ENCODE peak calls at places on chromosomes 11 and 22, in six cellular contexts. K, R, T, B, M and J are unnamed samples. For H3K9me3 and H3K4me1, the result is how much of the 10 kb centered on the place peaks cover.

GRCh38 chr11:130775306-130776043 is 140.8 kb downstream of the SNX19 start:
- DNase-seq in K (no peak), R (no peak), T (no peak), B (no peak), M (no peak), J (peak)

GRCh38 chr11:93020248-93021088 is 51.0 kb downstream of the MTNR1B start:
- DNase-seq in K (no peak), R (no peak), T (no peak), B (peak), M (no peak), J (no peak)

GRCh38 chr11:113193894-113194293 is 120.5 kb upstream of the TTC12 start:
- DNase-seq in K (no peak), R (no peak), T (no peak), B (peak), M (no peak), J (no peak)

GRCh38 chr11:87076260-87076783 is 38.6 kb downstream of the TMEM135 start:
- DNase-seq in K (no peak), R (no peak), T (no peak), B (no peak), M (no peak), J (no peak)

GRCh38 chr11:94149435-94149834 is 20.8 kb downstream of the PANX1 start:
- DNase-seq in K (no peak), R (no peak), T (no peak), B (no peak), M (no peak), J (no peak)

GRCh38 chr22:39360674-39361413 is 11.1 kb downstream of the SYNGR1 start:
- DNase-seq in K (no peak), R (no peak), T (peak), B (no peak), M (no peak), J (no peak)

GRCh38 chr11:58513747-58514367 is 6.0 kb upstream of the OR5B21 start:
- DNase-seq in K (peak), R (no peak), T (peak), B (peak), M (no peak), J (peak)

GRCh38 chr11:59417023-59417422 is 9.2 kb downstream of the OR5A2 start:
- DNase-seq in K (no peak), R (no peak), T (no peak), B (no peak), M (peak), J (no peak)

GRCh38 chr22:49395617-49396016 is 432.1 kb downstream of the BRD1 start:
- DNase-seq in K (no peak), R (peak), T (peak), B (no peak), M (no peak), J (no peak)
- H3K9me3 ChIP-seq in K (under half), R (under half), T (under half), B (under half), M (under half), J (under half)

GRCh38 chr11:95924414-95924760 is 480 bp upstream of the MTMR2 start:
- DNase-seq in K (no peak), R (no peak), T (no peak), B (no peak), M (no peak), J (no peak)

GRCh38 chr11:95926714-95927113 is 2.8 kb upstream of the MTMR2 start:
- DNase-seq in K (no peak), R (no peak), T (no peak), B (no peak), M (no peak), J (no peak)

GRCh38 chr11:95923730-95924413 is at the start of gene MTMR2:
- DNase-seq in K (peak), R (peak), T (peak), B (peak), M (peak), J (peak)

GRCh38 chr11:95923441-95923729 is 522 bp downstream of the MTMR2 start:
- DNase-seq in K (no peak), R (no peak), T (no peak), B (no peak), M (peak), J (no peak)

DNA sequence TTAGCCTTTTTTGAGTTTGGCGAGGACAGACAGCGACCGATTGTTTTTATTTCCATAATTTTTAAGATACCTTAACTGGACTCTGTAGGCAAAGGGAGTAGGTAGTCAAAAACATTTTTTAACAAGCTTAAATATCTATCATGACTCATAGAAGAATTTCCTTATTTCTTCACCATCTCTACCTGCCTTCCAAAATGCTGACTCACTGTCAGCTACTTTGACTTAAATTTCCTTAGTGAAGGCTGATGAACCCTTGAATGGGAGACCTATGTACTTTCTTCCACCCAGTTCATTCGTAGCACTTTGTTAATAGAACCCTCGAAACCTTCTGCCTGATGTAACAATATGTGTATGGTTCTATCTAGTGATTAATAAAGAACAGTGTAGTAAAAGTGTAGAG is 1.1 kb upstream of the MTMR2 start:
- DNase-seq in K (no peak), R (no peak), T (no peak), B (no peak), M (no peak), J (no peak)
- H3K4me3 ChIP-seq in K (no peak), R (peak), T (peak), B (no peak), M (no peak), J (peak)

GRCh38 chr11:8809185-8809584 is 101.8 kb upstream of the AKIP1 start:
- DNase-seq in K (no peak), R (no peak), T (no peak), B (no peak), M (no peak), J (no peak)
- H3K4me1 ChIP-seq in K (under half), R (under half), T (under half), B (half or more), M (under half), J (under half)

GRCh38 chr22:47389201-47389600 is 626.8 kb downstream of the TBC1D22A start:
- DNase-seq in K (no peak), R (peak), T (no peak), B (no peak), M (no peak), J (no peak)

GRCh38 chr22:47388778-47389177 is 626.3 kb downstream of the TBC1D22A start:
- DNase-seq in K (no peak), R (peak), T (no peak), B (no peak), M (no peak), J (no peak)

GRCh38 chr22:47388331-47388730 is 625.9 kb downstream of the TBC1D22A start:
- DNase-seq in K (no peak), R (peak), T (no peak), B (no peak), M (no peak), J (no peak)

GRCh38 chr22:47384977-47385376 is 622.5 kb downstream of the TBC1D22A start:
- DNase-seq in K (no peak), R (peak), T (no peak), B (no peak), M (no peak), J (no peak)

DNA sequence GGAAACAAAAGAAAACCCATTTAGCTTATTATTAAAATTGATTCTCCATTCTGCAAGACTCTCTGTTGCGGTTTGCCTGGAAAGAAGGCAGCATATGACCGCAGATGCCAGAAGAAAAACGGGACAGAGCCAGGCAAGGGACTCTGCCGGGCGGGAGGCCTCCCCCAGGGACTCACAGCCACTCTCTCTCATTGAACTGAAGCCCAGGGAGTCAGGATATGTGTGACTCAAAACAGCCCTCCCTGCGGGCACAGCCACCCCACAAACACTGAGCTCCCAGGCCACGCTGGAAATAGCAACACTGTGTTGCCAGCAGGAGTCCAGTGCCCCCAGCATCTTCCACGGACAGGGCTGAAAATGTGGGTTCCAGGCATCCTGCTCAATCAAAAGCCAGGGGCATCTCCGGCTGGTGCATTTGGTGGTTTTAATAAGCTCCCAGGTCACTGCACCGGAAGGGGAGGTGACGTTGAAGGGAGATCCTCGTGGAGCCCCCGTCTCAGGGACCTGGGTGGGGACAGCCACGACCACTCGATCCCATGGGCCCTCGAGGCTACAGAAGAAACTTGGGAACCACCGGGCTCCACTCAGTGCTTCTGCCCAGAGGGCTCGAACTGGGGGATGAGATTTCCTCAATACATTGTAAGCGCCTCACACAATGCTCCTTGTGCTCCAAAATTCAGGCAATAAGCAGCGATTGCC is 624.5 kb downstream of the TBC1D22A start:
- DNase-seq in K (no peak), R (peak), T (no peak), B (no peak), M (no peak), J (no peak)
- H3K9me3 ChIP-seq in K (under half), R (under half), T (under half), B (under half), M (under half), J (under half)

DNA sequence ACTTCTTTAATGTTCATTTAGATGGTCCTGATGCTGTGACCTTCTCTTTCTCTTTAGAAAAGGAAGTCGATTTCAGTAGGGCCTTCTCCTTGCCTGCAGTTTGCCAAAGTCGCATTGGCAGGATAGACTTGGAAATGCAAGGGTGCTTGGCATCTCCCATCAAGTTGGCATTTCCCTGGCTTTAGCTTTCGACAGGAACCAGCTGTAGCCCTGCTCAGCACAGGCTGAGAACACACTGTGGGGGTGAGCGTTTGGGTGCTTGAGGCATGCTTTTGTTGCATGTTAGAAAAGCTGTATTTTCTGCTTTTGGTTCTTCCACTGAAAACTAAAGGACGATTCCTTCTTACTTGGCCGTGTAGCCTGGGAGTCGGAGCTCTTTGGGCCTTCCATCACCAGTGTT is 37.7 kb downstream of the LDLRAD3 start:
- DNase-seq in K (no peak), R (no peak), T (no peak), B (no peak), M (no peak), J (no peak)
- H3K4me3 ChIP-seq in K (no peak), R (no peak), T (no peak), B (no peak), M (no peak), J (no peak)

DNA sequence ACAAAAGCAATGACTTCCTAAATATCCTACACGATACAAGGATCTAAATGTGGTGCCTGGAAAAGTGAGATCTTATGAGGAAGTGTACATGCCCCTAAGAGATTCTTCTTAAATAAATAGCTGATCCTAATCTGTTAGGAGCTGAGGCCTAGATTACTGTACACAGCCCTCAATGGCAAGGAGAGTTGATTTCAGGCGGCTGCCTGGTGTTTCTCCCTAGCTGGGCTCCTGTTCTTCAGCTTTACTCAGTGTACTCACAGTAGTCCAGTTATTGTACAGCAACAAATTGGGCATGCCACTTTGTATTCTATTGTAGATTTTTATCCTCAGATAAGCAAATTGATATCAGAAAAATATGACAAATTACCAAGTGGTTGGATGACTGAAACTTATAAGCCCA is 358.2 kb upstream of the PDGFD start:
- DNase-seq in K (no peak), R (no peak), T (no peak), B (no peak), M (no peak), J (no peak)
- H3K4me1 ChIP-seq in K (under half), R (under half), T (under half), B (under half), M (under half), J (under half)

GRCh38 chr22:16956290-16956689 is 51.7 kb downstream of the GAB4 start:
- DNase-seq in K (no peak), R (no peak), T (no peak), B (no peak), M (no peak), J (no peak)
- H3K9me3 ChIP-seq in K (under half), R (under half), T (under half), B (under half), M (under half), J (under half)